ENCODE peak calls at places on chromosome 7, in nine cellular contexts. K, U, A, Z, N, Y, M, W and D are unnamed samples.

GRCh38 chr7:106177738-106178592 is 65.9 kb upstream of the SYPL1 start:
- DNase-seq in K (no peak), U (no peak), A (no peak), Z (no peak), N (no peak), Y (no peak), M (peak; percentile 63), W (no peak), D (no peak)

GRCh38 chr7:68700414-68700813 is 897.9 kb upstream of the AUTS2 start:
- DNase-seq in K (no peak), U (no peak), A (no peak), Z (no peak), N (no peak), Y (no peak), M (no peak), W (no peak), D (no peak)

GRCh38 chr7:130994378-130995115 is 260.5 kb upstream of the KLF14 start:
- DNase-seq in K (no peak), U (no peak), A (no peak), Z (no peak), N (no peak), Y (no peak), M (no peak), W (no peak), D (no peak)

GRCh38 chr7:44291066-44291732 is 34.2 kb downstream of the CAMK2B start:
- DNase-seq in K (no peak), U (peak; percentile 86), A (no peak), Z (no peak), N (peak; percentile 2), Y (peak; percentile 32), M (peak; percentile 88), W (peak; percentile 22), D (peak; percentile 1)

GRCh38 chr7:7989133-7989984 is 20.8 kb downstream of the GLCCI1 start:
- DNase-seq in K (no peak), U (no peak), A (no peak), Z (no peak), N (no peak), Y (no peak), M (no peak), W (no peak), D (no peak)

GRCh38 chr7:3955751-3956696 is 655.0 kb downstream of the SDK1 start:
- DNase-seq in K (no peak), U (no peak), A (no peak), Z (no peak), N (no peak), Y (no peak), M (no peak), W (peak; percentile 58), D (no peak)

GRCh38 chr7:37211097-37211496 is 237.6 kb downstream of the ELMO1 start:
- DNase-seq in K (peak; percentile 35), U (peak; percentile 69), A (no peak), Z (no peak), N (no peak), Y (no peak), M (no peak), W (no peak), D (no peak)

GRCh38 chr7:36620166-36620708 is 104.1 kb downstream of the AOAH start:
- DNase-seq in K (no peak), U (no peak), A (no peak), Z (no peak), N (no peak), Y (no peak), M (no peak), W (no peak), D (no peak)

GRCh38 chr7:135375908-135376699 is 133.8 kb downstream of the CNOT4 start:
- DNase-seq in K (no peak), U (no peak), A (no peak), Z (no peak), N (no peak), Y (no peak), M (no peak), W (no peak), D (no peak)

GRCh38 chr7:106126170-106126938 is 14.2 kb upstream of the SYPL1 start:
- DNase-seq in K (no peak), U (no peak), A (no peak), Z (no peak), N (peak; percentile 47), Y (no peak), M (no peak), W (peak; percentile 97), D (no peak)

GRCh38 chr7:124764847-124765400 is 668 bp downstream of the GPR37 start:
- DNase-seq in K (no peak), U (no peak), A (peak; percentile 30), Z (no peak), N (no peak), Y (peak; percentile 63), M (peak; percentile 58), W (peak; percentile 23), D (no peak)

DNA sequence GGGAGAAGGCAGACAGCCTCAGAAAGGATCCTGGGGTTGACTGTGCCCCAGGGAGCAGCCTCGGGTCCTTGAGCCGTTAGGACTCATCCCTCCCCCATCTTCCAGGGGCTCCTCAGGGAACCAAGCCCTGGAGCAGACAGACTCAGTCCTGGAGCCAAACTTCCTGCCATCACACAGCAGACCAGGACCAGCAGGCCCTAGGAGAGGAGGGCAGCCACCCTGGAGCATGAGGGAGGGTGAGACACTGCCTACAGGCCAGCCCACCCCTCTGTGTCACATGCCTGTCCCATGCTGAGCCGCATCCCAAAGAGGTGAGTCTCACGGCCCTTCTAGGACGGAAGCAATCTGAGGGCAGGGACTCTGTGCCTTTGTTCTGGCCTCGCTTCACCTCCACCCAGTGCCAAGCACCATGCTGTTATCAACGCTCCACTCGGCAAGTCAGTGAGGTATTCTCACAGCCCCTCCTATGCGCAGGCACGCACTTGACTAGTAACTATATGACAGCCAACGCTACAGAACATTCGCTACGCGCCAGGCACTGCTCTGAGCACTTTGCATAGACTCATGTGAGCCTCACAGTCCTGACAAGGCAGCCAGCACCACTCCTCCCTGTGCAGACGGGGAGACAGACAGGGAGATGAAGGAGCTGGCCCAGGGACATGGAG is 19.1 kb downstream of the MAD1L1 start:
- DNase-seq in K (no peak), U (peak; percentile 83), A (no peak), Z (no peak), N (no peak), Y (peak; percentile 49), M (peak; percentile 77), W (no peak), D (no peak)
- H3K36me3 ChIP-seq in K (peaks cover 33% of the 10 kb centered on the region), U (peaks cover 56% of the 10 kb centered on the region), A (peaks cover 65% of the 10 kb centered on the region), Z (peaks cover 90% of the 10 kb centered on the region), N (peaks cover 92% of the 10 kb centered on the region), Y (peaks cover 43% of the 10 kb centered on the region), M (peaks cover 36% of the 10 kb centered on the region), W (peaks cover 29% of the 10 kb centered on the region), D (peaks cover 41% of the 10 kb centered on the region)

GRCh38 chr7:148830897-148831692 is 53.0 kb downstream of the EZH2 start:
- DNase-seq in K (no peak), U (no peak), A (no peak), Z (no peak), N (no peak), Y (no peak), M (no peak), W (no peak), D (no peak)

GRCh38 chr7:148831782-148832181 is 52.3 kb downstream of the EZH2 start:
- DNase-seq in K (no peak), U (no peak), A (no peak), Z (no peak), N (no peak), Y (no peak), M (no peak), W (no peak), D (no peak)

GRCh38 chr7:148824864-148825263 is 59.2 kb downstream of the EZH2 start:
- DNase-seq in K (no peak), U (no peak), A (no peak), Z (no peak), N (no peak), Y (no peak), M (no peak), W (no peak), D (no peak)

GRCh38 chr7:148825338-148825737 is 58.8 kb downstream of the EZH2 start:
- DNase-seq in K (no peak), U (no peak), A (no peak), Z (no peak), N (no peak), Y (no peak), M (no peak), W (no peak), D (no peak)

GRCh38 chr7:148828965-148829364 is 55.1 kb downstream of the EZH2 start:
- DNase-seq in K (no peak), U (no peak), A (no peak), Z (no peak), N (no peak), Y (no peak), M (no peak), W (no peak), D (no peak)
- H3K36me3 ChIP-seq in K (no peaks in the 10 kb centered on the region), U (no peaks in the 10 kb centered on the region), A (peaks cover 7% of the 10 kb centered on the region), Z (peaks cover 53% of the 10 kb centered on the region), N (peaks cover 93% of the 10 kb centered on the region), Y (no peaks in the 10 kb centered on the region), M (peaks cover 7% of the 10 kb centered on the region), W (peaks cover 44% of the 10 kb centered on the region), D (no peaks in the 10 kb centered on the region)

GRCh38 chr7:34036069-34036920 is 131.0 kb downstream of the BMPER start:
- DNase-seq in K (no peak), U (no peak), A (no peak), Z (peak; percentile 84), N (no peak), Y (no peak), M (no peak), W (no peak), D (no peak)
- H3K36me3 ChIP-seq in K (no peaks in the 10 kb centered on the region), U (no peaks in the 10 kb centered on the region), A (no peaks in the 10 kb centered on the region), Z (no peaks in the 10 kb centered on the region), N (no peaks in the 10 kb centered on the region), Y (no peaks in the 10 kb centered on the region), M (no peaks in the 10 kb centered on the region), W (no peaks in the 10 kb centered on the region), D (no peaks in the 10 kb centered on the region)

DNA sequence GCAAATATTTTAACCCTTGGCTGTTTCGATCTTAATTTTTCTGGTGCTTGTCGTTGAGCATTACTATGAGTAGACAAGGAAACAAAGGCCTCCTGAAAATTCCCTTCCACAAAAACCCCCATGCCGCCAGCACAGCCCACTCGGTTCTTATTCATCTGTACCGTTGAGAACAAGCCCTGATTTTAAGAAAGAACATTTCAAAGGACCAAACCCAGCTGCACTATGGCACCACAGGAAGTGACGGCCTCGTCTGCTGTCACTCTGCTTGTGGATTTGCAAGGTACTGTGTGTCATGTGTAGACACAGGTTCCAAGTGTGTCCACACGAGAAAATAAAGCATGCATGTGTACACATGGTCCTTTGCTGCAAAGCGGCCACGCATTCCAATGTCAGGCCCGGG is 285.2 kb downstream of the DNAJB6 start:
- DNase-seq in K (no peak), U (no peak), A (no peak), Z (no peak), N (peak; percentile 63), Y (no peak), M (no peak), W (no peak), D (no peak)
- H3K36me3 ChIP-seq in K (no peaks in the 10 kb centered on the region), U (no peaks in the 10 kb centered on the region), A (no peaks in the 10 kb centered on the region), Z (no peaks in the 10 kb centered on the region), N (peaks cover 68% of the 10 kb centered on the region), Y (no peaks in the 10 kb centered on the region), M (no peaks in the 10 kb centered on the region), W (no peaks in the 10 kb centered on the region), D (no peaks in the 10 kb centered on the region)

DNA sequence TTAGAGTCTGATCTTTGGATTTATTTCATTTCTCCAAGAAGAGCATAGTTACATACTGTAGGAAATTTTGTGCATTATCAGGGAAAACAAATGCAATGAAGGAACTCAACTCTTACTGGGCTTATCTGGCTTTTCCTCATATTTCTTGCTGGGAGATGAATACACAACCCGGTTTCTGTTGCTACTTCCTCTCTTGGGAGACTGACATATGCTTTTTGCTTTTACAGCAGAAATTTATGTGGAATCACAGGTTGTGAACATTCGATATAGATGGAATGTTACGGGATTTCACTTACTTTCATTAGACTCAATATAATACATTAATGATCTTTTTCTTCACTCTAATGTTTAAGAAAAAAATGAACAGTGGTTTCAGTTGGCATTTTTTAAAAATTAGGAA is 7.0 kb downstream of the SND1 start:
- DNase-seq in K (no peak), U (no peak), A (no peak), Z (no peak), N (no peak), Y (no peak), M (no peak), W (no peak), D (no peak)
- H3K36me3 ChIP-seq in K (no peaks in the 10 kb centered on the region), U (peaks cover 7% of the 10 kb centered on the region), A (peaks cover 10% of the 10 kb centered on the region), Z (peaks cover 64% of the 10 kb centered on the region), N (peaks cover 48% of the 10 kb centered on the region), Y (no peaks in the 10 kb centered on the region), M (peaks cover 9% of the 10 kb centered on the region), W (peaks cover 29% of the 10 kb centered on the region), D (no peaks in the 10 kb centered on the region)